ENCODE peak calls at places on chromosomes 16 and 17, in eight cellular contexts. P is PC-9, I is neural progenitor cell, K is HepG2, F is H9, N is osteoblast, M is fibroblast of lung, W is OCI-LY7. E is an unnamed sample.

GRCh38 chr17:8621585-8621984 is 8.9 kb downstream of the MYH10 start:
- DNase-seq in F (no peak), W (no peak), N (peak), P (no peak), M (peak), K (no peak), I (no peak), E (no peak)

GRCh38 chr16:62240722-62241121 is 204.5 kb upstream of the CDH8 start:
- DNase-seq in M (no peak), F (no peak), I (no peak), K (no peak), N (no peak), P (no peak), W (no peak), E (peak)

GRCh38 chr16:70674221-70675014 is 11.4 kb downstream of the MTSS2 start:
- DNase-seq in W (no peak), N (peak), K (no peak), F (no peak), I (no peak), M (no peak), P (no peak), E (no peak)

GRCh38 chr17:49240619-49241018 is 10.0 kb upstream of the PHOSPHO1 start:
- DNase-seq in W (no peak), N (no peak), P (no peak), M (no peak), F (no peak), K (no peak), I (no peak), E (no peak)

GRCh38 chr17:41631025-41631889 is 6.9 kb upstream of the KRT17 start:
- DNase-seq in N (peak), W (no peak), P (no peak), M (no peak), F (no peak), I (no peak), K (no peak), E (no peak)

GRCh38 chr16:89534147-89534788 is 26.1 kb downstream of the SPG7 start:
- DNase-seq in I (no peak), P (no peak), W (peak), M (peak), N (peak), F (no peak), K (no peak), E (no peak)

GRCh38 chr17:48605409-48605864 is 651 bp upstream of the HOXB6 start:
- DNase-seq in P (no peak), N (no peak), F (no peak), M (no peak), I (no peak), W (no peak), K (no peak), E (no peak)

GRCh38 chr17:17155568-17155967 is 50.6 kb downstream of the PLD6 start:
- DNase-seq in W (no peak), M (no peak), P (no peak), K (peak), N (peak), I (no peak), F (no peak), E (no peak)

GRCh38 chr17:78901806-78902205 is 1.2 kb downstream of the CEP295NL start:
- DNase-seq in N (peak), W (no peak), I (no peak), P (no peak), F (no peak), M (no peak), K (no peak), E (no peak)

GRCh38 chr17:32281011-32281451 is 15.4 kb downstream of the RHBDL3 start:
- DNase-seq in N (peak), M (no peak), W (no peak), F (no peak), P (peak), K (no peak), I (peak), E (no peak)

GRCh38 chr16:85068746-85069145 is 41.2 kb downstream of the KIAA0513 start:
- DNase-seq in W (no peak), N (no peak), F (no peak), I (no peak), K (no peak), P (no peak), M (no peak), E (peak)

GRCh38 chr17:17143501-17143900 is 62.6 kb downstream of the PLD6 start:
- DNase-seq in I (no peak), M (no peak), F (no peak), N (peak), K (no peak), W (no peak), P (no peak), E (no peak)

GRCh38 chr16:4984174-4985000 is 26.3 kb downstream of the SEC14L5 start:
- DNase-seq in W (no peak), N (peak), F (no peak), M (no peak), P (no peak), I (no peak), K (no peak), E (no peak)

GRCh38 chr16:67537636-67538591 is 9.3 kb downstream of the RIPOR1 start:
- DNase-seq in K (no peak), F (peak), P (peak), I (peak), W (peak), M (no peak), N (peak), E (no peak)

GRCh38 chr17:11618861-11619566 is 20.7 kb downstream of the DNAH9 start:
- DNase-seq in N (no peak), P (no peak), M (no peak), I (no peak), W (no peak), K (peak), F (no peak), E (peak)

GRCh38 chr17:72565006-72565405 is 444.2 kb downstream of the SOX9 start:
- DNase-seq in I (no peak), P (no peak), K (no peak), W (no peak), F (no peak), N (no peak), M (no peak), E (no peak)

GRCh38 chr16:49747654-49748053 is 108.3 kb downstream of the ZNF423 start:
- DNase-seq in W (no peak), K (no peak), P (no peak), N (no peak), I (no peak), M (no peak), F (no peak), E (no peak)

GRCh38 chr16:11994187-11995119 is 17.9 kb downstream of the SNX29 start:
- DNase-seq in P (no peak), I (peak), F (no peak), N (peak), W (no peak), K (peak), M (no peak), E (peak)

GRCh38 chr17:78903101-78903779 is at the start of gene CEP295NL:
- DNase-seq in W (no peak), P (no peak), N (peak), K (peak), F (no peak), M (peak), I (peak), E (no peak)

GRCh38 chr17:20092292-20092867 is 83.2 kb downstream of the SPECC1 start:
- DNase-seq in W (no peak), K (no peak), F (no peak), M (no peak), I (no peak), N (no peak), P (no peak), E (no peak)

GRCh38 chr17:77842148-77842905 is 116.2 kb upstream of the TNRC6C start:
- DNase-seq in N (peak), K (no peak), M (no peak), P (no peak), F (no peak), I (no peak), W (no peak), E (peak)

GRCh38 chr17:42676424-42677011 is at the start of gene PLEKHH3:
- DNase-seq in K (no peak), N (no peak), F (no peak), W (peak), I (peak), M (no peak), P (no peak), E (peak)

GRCh38 chr17:42677012-42677857 is 441 bp upstream of the PLEKHH3 start:
- DNase-seq in N (peak), W (peak), M (peak), K (peak), F (peak), P (peak), I (peak), E (peak)

GRCh38 chr17:42679492-42680330 is 1.9 kb downstream of the CCR10 start:
- DNase-seq in P (peak), N (peak), K (no peak), F (peak), M (peak), I (peak), W (peak), E (peak)

GRCh38 chr17:42679001-42679491 is 2.3 kb upstream of the PLEKHH3 start:
- DNase-seq in K (peak), N (peak), I (peak), F (peak), M (peak), W (peak), P (peak), E (peak)

DNA sequence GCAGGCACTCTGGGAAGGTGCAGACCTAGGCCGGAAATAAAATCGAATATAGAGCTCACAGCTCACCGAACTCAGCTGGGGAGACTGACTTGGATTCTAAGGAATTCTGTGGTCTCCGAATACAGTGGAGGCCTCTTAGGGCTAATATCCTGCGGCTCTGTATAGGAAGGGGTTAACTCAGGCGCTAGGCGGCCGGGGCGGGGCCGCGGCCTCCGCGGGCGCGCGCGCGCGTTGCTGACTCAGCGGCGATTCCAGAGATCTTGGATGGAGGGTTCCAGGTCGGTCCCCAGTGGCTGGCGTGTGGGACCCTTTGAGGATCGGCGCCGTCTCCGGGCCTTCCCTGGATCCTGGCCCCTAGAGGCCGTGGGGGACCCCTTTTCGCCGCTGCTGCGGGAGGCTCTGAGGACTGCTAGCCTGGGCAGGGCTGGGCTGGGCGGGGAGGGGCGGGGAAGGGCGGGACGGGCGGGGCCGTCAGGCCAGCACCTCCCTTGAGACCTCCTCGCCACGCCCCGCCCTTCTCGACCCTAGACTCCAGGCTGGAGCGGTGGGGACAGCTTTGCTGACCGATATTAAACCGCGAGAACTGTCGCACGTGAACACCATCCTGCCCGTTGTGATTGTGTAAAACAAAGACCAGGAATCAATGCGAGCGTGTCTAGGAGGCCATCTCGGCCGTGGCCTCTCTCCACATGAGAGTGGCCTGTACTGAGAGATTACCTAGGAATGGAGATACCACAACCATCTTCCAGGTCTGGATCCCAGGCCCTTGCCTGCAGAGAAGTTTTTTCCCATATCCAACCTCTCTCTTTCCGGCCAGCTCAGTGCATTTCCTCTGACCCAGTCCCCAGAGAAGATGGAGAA is 1.4 kb upstream of the PLEKHH3 start:
- DNase-seq in P (peak), W (peak), K (peak), N (peak), F (peak), M (peak), I (peak), E (peak)
- H2AFZ ChIP-seq in P (peak), W (peak), K (peak), N (peak), F (no peak), M (peak), I (no peak), E (peak)

GRCh38 chr17:44203731-44204452 is 4.2 kb upstream of the ATXN7L3 start:
- DNase-seq in K (peak), F (peak), M (peak), P (no peak), W (peak), I (peak), N (peak), E (no peak)
- H3K27ac ChIP-seq in K (no peak), F (no peak), M (peak), P (no peak), W (peak), I (no peak), N (no peak), E (no peak)

GRCh38 chr17:28364665-28365363 is at the start of gene SEBOX:
- DNase-seq in I (no peak), F (no peak), N (peak), M (no peak), K (no peak), P (no peak), W (no peak), E (no peak)
- TF ChIP-seq CTCF in I (no peak), F (no peak), N (no peak), M (no peak), K (no peak), P (no peak), W (no peak), E (no peak)

DNA sequence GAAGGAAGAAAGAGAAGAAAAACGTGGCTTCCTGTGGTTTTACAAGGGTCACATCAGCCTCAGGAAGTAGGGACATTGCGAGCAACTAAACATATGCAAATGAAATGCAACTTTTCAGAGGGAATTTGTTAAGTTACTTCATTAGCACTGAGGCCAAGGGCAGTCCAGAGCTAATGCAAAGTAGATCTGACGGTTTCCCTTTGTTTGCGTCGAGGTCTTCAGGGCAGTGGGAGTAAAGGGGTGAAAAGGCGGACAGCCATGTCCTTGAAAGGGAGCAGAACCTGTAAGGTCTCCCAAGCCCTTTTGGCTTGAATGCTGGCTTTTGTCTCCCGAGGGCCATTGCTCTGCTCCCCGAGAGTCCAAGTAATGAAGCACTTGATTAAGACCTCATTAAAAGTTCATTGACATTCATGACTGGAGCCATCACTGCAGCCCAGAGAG is 85.0 kb downstream of the PMP22 start:
- DNase-seq in N (no peak), F (peak), K (no peak), I (no peak), W (no peak), P (no peak), M (no peak), E (no peak)
- H2AFZ ChIP-seq in N (no peak), F (no peak), K (no peak), I (peak), W (no peak), P (no peak), M (no peak), E (no peak)

GRCh38 chr17:4738136-4739121 is 1.2 kb upstream of the ZMYND15 start:
- DNase-seq in K (no peak), F (no peak), W (no peak), P (peak), M (no peak), N (no peak), I (peak), E (peak)
- H3K27ac ChIP-seq in K (no peak), F (no peak), W (no peak), P (peak), M (no peak), N (peak), I (no peak), E (peak)

E was measured in mammary epithelial cell.